ENCODE peak calls at places on chromosomes 2 and 18, in seven cellular contexts. One of them, this sample, is unnamed.
A peak's percentile ranks its signal among the peaks of the same experiment; 100 is the strongest.

GRCh38 chr2:144524190-144524957 is 4.5 kb upstream of the ZEB2 start:
- DNase-seq in esophagus muscularis mucosa: no peak
- DNase-seq in AML-193: peak; percentile 28
- DNase-seq in ovary: peak; percentile 80
- DNase-seq in LoVo: no peak
- DNase-seq in NCI-H1694 treated with DMSO at 0.1 percent for 48 hours: no peak
- DNase-seq in AG10803: no peak
- DNase-seq in this sample: no peak

GRCh38 chr2:198127627-198128026 is 323.2 kb downstream of the PLCL1 start:
- DNase-seq in esophagus muscularis mucosa: no peak
- DNase-seq in AML-193: peak; percentile 50
- DNase-seq in ovary: peak; percentile 56
- DNase-seq in LoVo: peak; percentile 31
- DNase-seq in NCI-H1694 treated with DMSO at 0.1 percent for 48 hours: peak; percentile 12
- DNase-seq in AG10803: peak; percentile 77
- DNase-seq in this sample: peak; percentile 54

GRCh38 chr2:232781765-232782164 is 5.4 kb upstream of the KCNJ13 start:
- DNase-seq in esophagus muscularis mucosa: no peak
- DNase-seq in AML-193: no peak
- DNase-seq in ovary: no peak
- DNase-seq in LoVo: peak; percentile 43
- DNase-seq in NCI-H1694 treated with DMSO at 0.1 percent for 48 hours: no peak
- DNase-seq in AG10803: peak; percentile 59
- DNase-seq in this sample: no peak

GRCh38 chr2:216572582-216573578 is 60.3 kb upstream of the IGFBP2 start:
- DNase-seq in esophagus muscularis mucosa: peak; percentile 93
- DNase-seq in AML-193: no peak
- DNase-seq in ovary: peak; percentile 74
- DNase-seq in LoVo: no peak
- DNase-seq in NCI-H1694 treated with DMSO at 0.1 percent for 48 hours: no peak
- DNase-seq in AG10803: peak; percentile 68
- DNase-seq in this sample: no peak

GRCh38 chr18:42736074-42736473 is 379.4 kb downstream of the RIT2 start:
- DNase-seq in esophagus muscularis mucosa: no peak
- DNase-seq in AML-193: no peak
- DNase-seq in ovary: no peak
- DNase-seq in LoVo: no peak
- DNase-seq in NCI-H1694 treated with DMSO at 0.1 percent for 48 hours: no peak
- DNase-seq in AG10803: no peak
- DNase-seq in this sample: no peak

GRCh38 chr18:78407456-78407823 is 572.2 kb upstream of the SALL3 start:
- DNase-seq in esophagus muscularis mucosa: no peak
- DNase-seq in AML-193: no peak
- DNase-seq in ovary: no peak
- DNase-seq in LoVo: no peak
- DNase-seq in NCI-H1694 treated with DMSO at 0.1 percent for 48 hours: no peak
- DNase-seq in AG10803: no peak
- DNase-seq in this sample: no peak

GRCh38 chr2:165469417-165469816 is at the start of gene CSRNP3:
- DNase-seq in esophagus muscularis mucosa: no peak
- DNase-seq in AML-193: no peak
- DNase-seq in ovary: peak; percentile 60
- DNase-seq in LoVo: no peak
- DNase-seq in NCI-H1694 treated with DMSO at 0.1 percent for 48 hours: peak; percentile 99
- DNase-seq in AG10803: peak; percentile 68
- DNase-seq in this sample: peak; percentile 97

GRCh38 chr2:97693476-97693875 is 19.9 kb upstream of the ZAP70 start:
- DNase-seq in esophagus muscularis mucosa: peak; percentile 47
- DNase-seq in AML-193: no peak
- DNase-seq in ovary: no peak
- DNase-seq in LoVo: no peak
- DNase-seq in NCI-H1694 treated with DMSO at 0.1 percent for 48 hours: no peak
- DNase-seq in AG10803: peak; percentile 6
- DNase-seq in this sample: no peak

GRCh38 chr2:1869248-1869647 is 124.9 kb upstream of the PXDN start:
- DNase-seq in esophagus muscularis mucosa: no peak
- DNase-seq in AML-193: no peak
- DNase-seq in ovary: no peak
- DNase-seq in LoVo: no peak
- DNase-seq in NCI-H1694 treated with DMSO at 0.1 percent for 48 hours: no peak
- DNase-seq in AG10803: no peak
- DNase-seq in this sample: no peak

GRCh38 chr2:231425811-231426703 is 30.5 kb downstream of the B3GNT7 start:
- DNase-seq in esophagus muscularis mucosa: no peak
- DNase-seq in AML-193: no peak
- DNase-seq in ovary: no peak
- DNase-seq in LoVo: peak; percentile 30
- DNase-seq in NCI-H1694 treated with DMSO at 0.1 percent for 48 hours: no peak
- DNase-seq in AG10803: no peak
- DNase-seq in this sample: no peak

GRCh38 chr2:121084137-121084680 is 200.8 kb downstream of the TFCP2L1 start:
- DNase-seq in esophagus muscularis mucosa: no peak
- DNase-seq in AML-193: no peak
- DNase-seq in ovary: no peak
- DNase-seq in LoVo: no peak
- DNase-seq in NCI-H1694 treated with DMSO at 0.1 percent for 48 hours: no peak
- DNase-seq in AG10803: no peak
- DNase-seq in this sample: no peak

GRCh38 chr18:48455555-48456478 is 46.6 kb upstream of the ZBTB7C start:
- DNase-seq in esophagus muscularis mucosa: no peak
- DNase-seq in AML-193: peak; percentile 30
- DNase-seq in ovary: no peak
- DNase-seq in LoVo: peak; percentile 95
- DNase-seq in NCI-H1694 treated with DMSO at 0.1 percent for 48 hours: no peak
- DNase-seq in AG10803: peak; percentile 94
- DNase-seq in this sample: no peak

GRCh38 chr2:48315847-48316194 is 214.1 kb upstream of the STON1 start:
- DNase-seq in esophagus muscularis mucosa: no peak
- DNase-seq in AML-193: no peak
- DNase-seq in ovary: no peak
- DNase-seq in LoVo: peak; percentile 20
- DNase-seq in NCI-H1694 treated with DMSO at 0.1 percent for 48 hours: peak; percentile 32
- DNase-seq in AG10803: no peak
- DNase-seq in this sample: peak; percentile 67

GRCh38 chr2:120488531-120488930 is 142.6 kb downstream of the INHBB start:
- DNase-seq in esophagus muscularis mucosa: no peak
- DNase-seq in AML-193: no peak
- DNase-seq in ovary: no peak
- DNase-seq in LoVo: no peak
- DNase-seq in NCI-H1694 treated with DMSO at 0.1 percent for 48 hours: no peak
- DNase-seq in AG10803: no peak
- DNase-seq in this sample: no peak

GRCh38 chr18:10927980-10928605 is 221.3 kb downstream of the PIEZO2 start:
- DNase-seq in esophagus muscularis mucosa: no peak
- DNase-seq in AML-193: no peak
- DNase-seq in ovary: no peak
- DNase-seq in LoVo: no peak
- DNase-seq in NCI-H1694 treated with DMSO at 0.1 percent for 48 hours: no peak
- DNase-seq in AG10803: no peak
- DNase-seq in this sample: no peak

GRCh38 chr2:18949871-18950597 is 360.7 kb upstream of the NT5C1B start:
- DNase-seq in esophagus muscularis mucosa: no peak
- DNase-seq in AML-193: no peak
- DNase-seq in ovary: no peak
- DNase-seq in LoVo: peak; percentile 35
- DNase-seq in NCI-H1694 treated with DMSO at 0.1 percent for 48 hours: no peak
- DNase-seq in AG10803: peak; percentile 63
- DNase-seq in this sample: no peak

GRCh38 chr2:9991829-9992273 is 40.4 kb downstream of the GRHL1 start:
- DNase-seq in esophagus muscularis mucosa: no peak
- DNase-seq in AML-193: peak; percentile 15
- DNase-seq in ovary: no peak
- DNase-seq in LoVo: no peak
- DNase-seq in NCI-H1694 treated with DMSO at 0.1 percent for 48 hours: no peak
- DNase-seq in AG10803: peak; percentile 68
- DNase-seq in this sample: no peak

GRCh38 chr18:26869640-26870039 is 4.1 kb upstream of the AQP4 start:
- DNase-seq in esophagus muscularis mucosa: no peak
- DNase-seq in AML-193: no peak
- DNase-seq in ovary: no peak
- DNase-seq in LoVo: no peak
- DNase-seq in NCI-H1694 treated with DMSO at 0.1 percent for 48 hours: no peak
- DNase-seq in AG10803: no peak
- DNase-seq in this sample: no peak

GRCh38 chr18:32349728-32350395 is 120.8 kb downstream of the GAREM1 start:
- DNase-seq in esophagus muscularis mucosa: no peak
- DNase-seq in AML-193: no peak
- DNase-seq in ovary: peak; percentile 82
- DNase-seq in LoVo: peak; percentile 90
- DNase-seq in NCI-H1694 treated with DMSO at 0.1 percent for 48 hours: no peak
- DNase-seq in AG10803: peak; percentile 91
- DNase-seq in this sample: peak; percentile 76

GRCh38 chr2:215532844-215533243 is 97.0 kb upstream of the FN1 start:
- DNase-seq in esophagus muscularis mucosa: no peak
- DNase-seq in AML-193: no peak
- DNase-seq in ovary: no peak
- DNase-seq in LoVo: no peak
- DNase-seq in NCI-H1694 treated with DMSO at 0.1 percent for 48 hours: no peak
- DNase-seq in AG10803: no peak
- DNase-seq in this sample: no peak